ENCODE peak calls at places on chromosomes 13 and 19, in nine cellular contexts. E is coronary artery; T is fibroblast of villous mesenchyme; C is gastrocnemius medialis; A is CD8-positive, alpha-beta T cell; O is stomach; B is HFF-Myc; I is kidney; D is lower lobe of right lung. J is an unnamed sample.
A peak's percentile ranks its signal among the peaks of the same experiment; 100 is the strongest.

GRCh38 chr13:91576590-91576989 is 178.2 kb downstream of the GPC5 start:
- DNase-seq in D (no peak), T (no peak), C (no peak), B (no peak), A (no peak), E (no peak), O (no peak), I (no peak), J (no peak)

GRCh38 chr13:109058071-109058470 is 428.7 kb downstream of the MYO16 start:
- DNase-seq in D (no peak), A (no peak), C (no peak), E (no peak), T (no peak), B (no peak), O (no peak), I (no peak), J (no peak)

GRCh38 chr19:48720251-48720612 is 707 bp upstream of the MAMSTR start:
- DNase-seq in E (no peak), B (no peak), C (peak; percentile 82), A (no peak), T (no peak), I (peak; percentile 80), O (no peak), D (no peak), J (no peak)

GRCh38 chr19:2345794-2346663 is 14.0 kb upstream of the TMPRSS9 start:
- DNase-seq in I (peak; percentile 67), B (no peak), A (no peak), E (no peak), D (peak; percentile 70), T (peak; percentile 31), O (peak; percentile 80), C (no peak), J (no peak)

GRCh38 chr19:5395996-5396939 is 55.7 kb upstream of the PTPRS start:
- DNase-seq in O (no peak), T (no peak), I (no peak), C (no peak), E (no peak), B (no peak), A (no peak), D (no peak), J (no peak)

GRCh38 chr19:16326401-16327130 is 1.9 kb downstream of the KLF2 start:
- DNase-seq in B (no peak), D (peak; percentile 63), I (peak; percentile 82), O (no peak), A (peak; percentile 62), T (no peak), C (no peak), E (peak; percentile 81), J (no peak)

GRCh38 chr19:53881482-53882390 is at the start of gene PRKCG:
- DNase-seq in E (no peak), D (peak; percentile 62), T (no peak), O (peak; percentile 60), I (peak; percentile 77), C (no peak), B (no peak), A (peak; percentile 61), J (no peak)

GRCh38 chr13:46648166-46648607 is 95.2 kb downstream of the LRCH1 start:
- DNase-seq in E (no peak), A (no peak), I (no peak), B (no peak), O (peak; percentile 66), C (no peak), D (no peak), T (peak; percentile 70), J (peak; percentile 20)

GRCh38 chr13:42807236-42807635 is 25.9 kb downstream of the FAM216B start:
- DNase-seq in C (no peak), E (no peak), B (no peak), O (no peak), A (no peak), I (no peak), T (no peak), D (no peak), J (no peak)

GRCh38 chr13:108915634-108916497 is 286.5 kb downstream of the MYO16 start:
- DNase-seq in E (peak; percentile 91), C (peak; percentile 67), D (peak; percentile 86), O (peak; percentile 95), T (peak; percentile 96), I (peak; percentile 94), A (peak; percentile 71), B (peak; percentile 84), J (peak; percentile 92)

GRCh38 chr19:39498262-39499081 is at the start of gene DLL3:
- DNase-seq in E (no peak), A (no peak), C (no peak), T (peak; percentile 54), O (no peak), D (no peak), I (no peak), B (no peak), J (no peak)

GRCh38 chr19:28333909-28334308 is 879.0 kb downstream of the UQCRFS1 start:
- DNase-seq in D (no peak), C (no peak), B (no peak), I (no peak), A (no peak), T (no peak), O (no peak), E (no peak), J (no peak)

GRCh38 chr19:33419763-33420080 is 46.2 kb downstream of the CEBPG start:
- DNase-seq in T (no peak), A (no peak), D (no peak), O (no peak), B (no peak), I (peak; percentile 33), C (no peak), E (no peak), J (no peak)

GRCh38 chr13:30466841-30467252 is 1.1 kb upstream of the HMGB1 start:
- DNase-seq in A (no peak), E (no peak), O (no peak), B (no peak), D (no peak), C (no peak), I (no peak), T (no peak), J (no peak)

GRCh38 chr13:30463820-30464495 is 1.8 kb downstream of the HMGB1 start:
- DNase-seq in I (peak; percentile 87), D (peak; percentile 71), E (peak; percentile 80), C (peak; percentile 55), A (peak; percentile 76), O (peak; percentile 61), B (no peak), T (peak; percentile 70), J (peak; percentile 53)

GRCh38 chr13:30465541-30466357 is at the start of gene HMGB1:
- DNase-seq in D (peak; percentile 99), A (peak; percentile 97), C (peak; percentile 99), I (peak; percentile 99), O (peak; percentile 99), B (peak; percentile 98), E (peak; percentile 99), T (peak; percentile 99), J (peak; percentile 95)

GRCh38 chr13:30464496-30465351 is 1.0 kb downstream of the HMGB1 start:
- DNase-seq in D (peak; percentile 83), A (peak; percentile 71), I (peak; percentile 93), T (peak; percentile 83), C (peak; percentile 74), B (no peak), E (peak; percentile 84), O (peak; percentile 69), J (peak; percentile 24)

DNA sequence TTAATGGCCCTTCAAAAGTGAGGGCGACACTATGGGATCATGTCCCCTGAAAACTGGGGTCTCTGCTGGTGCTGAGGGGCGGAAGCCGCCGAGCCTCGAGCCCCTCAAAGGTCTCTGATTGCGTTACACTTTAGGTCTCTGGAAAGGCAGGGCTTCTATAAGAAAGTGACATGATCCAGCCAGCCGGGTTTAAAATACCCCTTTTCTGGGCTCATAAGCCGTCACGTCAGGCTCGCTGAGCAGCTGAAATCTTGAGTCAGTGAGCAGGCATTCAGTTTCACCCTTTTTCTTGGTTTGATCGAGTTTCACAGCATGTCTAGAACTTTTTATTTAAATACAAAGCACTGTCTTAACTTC is 600 bp upstream of the HMGB1 start:
- DNase-seq in O (no peak), T (no peak), I (no peak), B (no peak), C (no peak), A (no peak), E (no peak), D (no peak), J (peak; percentile 28)
- H3K4me3 ChIP-seq in O (peak overlapping the region; percentile 75), T (peak overlapping the region; percentile 46), I (no peak overlapping the region), B (peak overlapping the region; percentile 60), C (no peak overlapping the region), A (no peak overlapping the region), E (no peak overlapping the region), D (peak overlapping the region; percentile 76), J (no peak overlapping the region)

DNA sequence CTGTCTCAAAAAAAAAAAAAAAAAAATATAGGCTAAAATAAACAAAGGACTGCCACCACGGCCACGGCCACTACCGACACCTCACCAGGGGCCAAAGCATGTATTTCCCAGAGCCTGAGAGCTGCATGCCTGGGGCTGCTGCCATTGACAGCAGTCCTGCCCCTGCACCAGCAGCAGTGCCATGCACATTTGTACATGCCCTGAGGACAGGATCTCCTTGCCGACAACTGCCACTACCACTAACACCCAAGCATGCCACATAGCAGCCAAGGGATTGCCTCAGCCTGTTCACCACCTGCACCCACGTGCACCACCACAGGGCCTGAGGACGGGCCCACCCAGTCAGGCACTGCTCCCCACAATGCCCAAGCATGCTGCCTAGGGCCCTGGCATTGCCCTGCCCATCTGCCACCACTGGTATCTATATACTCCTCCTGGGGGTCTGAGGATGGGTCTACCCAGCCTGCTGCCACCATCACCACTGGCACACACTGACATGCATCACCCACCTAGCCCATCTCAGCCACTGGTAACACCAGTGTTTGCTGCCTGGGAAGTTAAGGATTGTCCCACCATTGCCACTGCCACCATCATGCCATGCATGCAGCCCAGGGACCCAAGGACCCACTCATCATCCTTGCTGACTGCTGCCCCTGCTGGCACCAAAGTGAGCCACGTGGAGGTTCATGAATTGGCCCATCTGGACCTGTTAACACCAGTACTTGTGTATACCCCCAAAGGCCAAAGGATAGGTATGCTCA is 10.6 kb upstream of the NUP62 start:
- DNase-seq in I (peak; percentile 38), T (no peak), C (no peak), B (no peak), O (no peak), D (peak; percentile 31), E (no peak), A (no peak), J (no peak)
- TF ChIP-seq CTCF in I (peak; percentile 5), T (peak; percentile 14), C (no peak), B (no peak), O (no peak), D (no peak), E (no peak), A (no peak), J (no peak)

GRCh38 chr13:103542648-103543047 is 476.4 kb upstream of the SLC10A2 start:
- DNase-seq in E (no peak), O (no peak), C (no peak), T (no peak), B (no peak), D (no peak), A (no peak), I (no peak), J (no peak)
- H3K4me3 ChIP-seq in E (no peak overlapping the region), O (no peak overlapping the region), C (no peak overlapping the region), T (no peak overlapping the region), B (no peak overlapping the region), D (no peak overlapping the region), A (no peak overlapping the region), I (no peak overlapping the region), J (no peak overlapping the region)

DNA sequence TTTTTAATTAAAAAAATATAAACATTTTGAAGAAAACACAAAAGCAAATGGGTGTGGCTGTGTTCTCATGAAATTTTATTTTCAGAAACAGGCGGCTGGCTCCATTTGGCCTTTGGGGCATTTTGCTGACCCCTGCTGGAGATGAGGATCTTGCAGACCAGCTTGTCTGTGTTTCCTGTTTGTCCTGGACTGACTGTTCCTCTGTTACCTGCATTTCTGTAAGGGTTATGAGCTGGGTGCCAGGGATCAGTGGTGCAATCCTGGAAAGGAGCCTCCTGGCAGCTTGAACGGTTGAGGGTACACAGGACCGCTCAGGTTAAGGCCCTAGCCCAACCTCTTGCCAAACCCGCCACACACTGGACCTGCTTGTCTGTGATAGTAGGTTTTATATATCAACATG is 49.9 kb downstream of the ZNF787 start:
- DNase-seq in E (no peak), D (no peak), I (no peak), O (no peak), C (no peak), T (no peak), B (no peak), A (no peak), J (no peak)
- TF ChIP-seq CTCF in E (no peak), D (no peak), I (peak; percentile 2), O (no peak), C (no peak), T (peak; percentile 29), B (peak; percentile 34), A (no peak), J (peak; percentile 14)